ENCODE peak calls at places on chromosomes 12 and 14, in five cellular contexts. X, T, O, B and C are unnamed samples.

GRCh38 chr12:58299371-58299770 is 358.0 kb downstream of the ATP23 start:
- DNase-seq in T (no peak), B (no peak), O (no peak), X (no peak), C (no peak)

GRCh38 chr14:104319489-104320241 is 181.3 kb downstream of the KIF26A start:
- DNase-seq in T (peak), B (no peak), X (no peak), O (no peak), C (no peak)

GRCh38 chr14:77903233-77903632 is 103.3 kb downstream of the ADCK1 start:
- DNase-seq in B (no peak), X (no peak), O (no peak), T (no peak), C (no peak)

GRCh38 chr12:121328620-121329019 is 23.6 kb downstream of the ANAPC5 start:
- DNase-seq in B (no peak), X (no peak), O (no peak), T (no peak), C (no peak)

GRCh38 chr12:91001306-91001705 is 3.5 kb downstream of the EPYC start:
- DNase-seq in B (no peak), T (no peak), O (no peak), X (no peak), C (no peak)

GRCh38 chr12:64744422-64745258 is 14.6 kb downstream of the GNS start:
- DNase-seq in T (no peak), B (no peak), O (peak), X (no peak), C (no peak)

GRCh38 chr12:6772331-6772695 is at the start of gene LAG3:
- DNase-seq in X (no peak), B (no peak), T (no peak), O (no peak), C (no peak)

GRCh38 chr12:130557876-130558770 is 158.0 kb downstream of the RIMBP2 start:
- DNase-seq in T (no peak), B (no peak), X (no peak), O (no peak), C (no peak)

GRCh38 chr12:34398366-34398705 is 376.0 kb downstream of the ALG10 start:
- DNase-seq in O (no peak), X (peak), B (no peak), T (peak), C (no peak)

GRCh38 chr14:73995977-73996378 is 23.1 kb downstream of the ENTPD5 start:
- DNase-seq in B (no peak), X (no peak), T (no peak), O (no peak), C (no peak)

GRCh38 chr12:131407221-131408035 is 303.5 kb upstream of the SFSWAP start:
- DNase-seq in B (no peak), O (no peak), X (no peak), T (no peak), C (no peak)

GRCh38 chr14:88879016-88879415 is 54.6 kb downstream of the TTC8 start:
- DNase-seq in T (no peak), X (no peak), O (peak), B (peak), C (no peak)

GRCh38 chr12:63070709-63071108 is 80.3 kb downstream of the AVPR1A start:
- DNase-seq in T (no peak), X (no peak), O (no peak), B (no peak), C (no peak)

GRCh38 chr14:93033039-93033982 is 82.4 kb downstream of the ITPK1 start:
- DNase-seq in T (no peak), O (no peak), B (no peak), X (no peak), C (no peak)

GRCh38 chr12:124476011-124476400 is 91.4 kb downstream of the NCOR2 start:
- DNase-seq in B (no peak), O (no peak), X (no peak), T (no peak), C (no peak)

GRCh38 chr14:28952707-28953106 is 186.1 kb downstream of the FOXG1 start:
- DNase-seq in B (no peak), O (no peak), T (no peak), X (no peak), C (no peak)

GRCh38 chr12:114407566-114408411 is 1.8 kb upstream of the TBX5 start:
- DNase-seq in T (no peak), X (peak), B (no peak), O (no peak), C (peak)

GRCh38 chr12:107207931-107208515 is 114.7 kb upstream of the CRY1 start:
- DNase-seq in O (no peak), X (no peak), B (no peak), T (no peak), C (no peak)

GRCh38 chr12:8697120-8697475 is 693 bp upstream of the RIMKLB start:
- DNase-seq in T (no peak), X (peak), B (peak), O (peak), C (no peak)

GRCh38 chr12:32126720-32127119 is 20.1 kb downstream of the BICD1 start:
- DNase-seq in T (no peak), O (peak), X (no peak), B (peak), C (no peak)

GRCh38 chr14:94568186-94568585 is 6.9 kb downstream of the SERPINA4 start:
- DNase-seq in B (no peak), O (no peak), X (no peak), T (no peak), C (no peak)

GRCh38 chr14:68527329-68527851 is 265.5 kb downstream of the ZFP36L1 start:
- DNase-seq in O (peak), T (no peak), X (no peak), B (no peak), C (no peak)

GRCh38 chr14:96748371-96748770 is 48.8 kb upstream of the VRK1 start:
- DNase-seq in O (no peak), T (no peak), X (no peak), B (no peak), C (no peak)

GRCh38 chr12:19031032-19031431 is 98.5 kb upstream of the PLEKHA5 start:
- DNase-seq in O (peak), X (no peak), B (peak), T (no peak), C (no peak)

GRCh38 chr14:101562659-101563351 is 1.5 kb downstream of the DIO3 start:
- DNase-seq in B (no peak), X (no peak), T (no peak), O (no peak), C (no peak)

GRCh38 chr12:5456906-5457305 is 25.0 kb downstream of the NTF3 start:
- DNase-seq in O (peak), B (no peak), T (no peak), X (no peak), C (no peak)

GRCh38 chr12:67648306-67649164 is at the start of gene DYRK2:
- DNase-seq in X (peak), T (peak), O (peak), B (peak), C (peak)

GRCh38 chr14:53529519-53529918 is 376.4 kb upstream of the DDHD1 start:
- DNase-seq in X (no peak), T (no peak), O (no peak), B (no peak), C (no peak)

GRCh38 chr14:64405295-64405694 is 17.1 kb downstream of the MTHFD1 start:
- DNase-seq in B (peak), T (no peak), X (no peak), O (no peak), C (no peak)

GRCh38 chr12:69708649-69709048 is 9.5 kb upstream of the BEST3 start:
- DNase-seq in X (no peak), O (no peak), B (no peak), T (no peak), C (no peak)

GRCh38 chr12:19778111-19778688 is 338.9 kb downstream of the AEBP2 start:
- DNase-seq in B (no peak), X (no peak), T (no peak), O (peak), C (no peak)

GRCh38 chr12:26636710-26637328 is 196.2 kb downstream of the ITPR2 start:
- DNase-seq in X (no peak), O (peak), T (no peak), B (no peak), C (no peak)

GRCh38 chr12:108299980-108300696 is 39.0 kb downstream of the CMKLR1 start:
- DNase-seq in B (no peak), T (no peak), O (no peak), X (no peak), C (no peak)

GRCh38 chr12:88057994-88058718 is 29.0 kb upstream of the C12orf50 start:
- DNase-seq in T (no peak), O (no peak), X (no peak), B (no peak), C (no peak)

GRCh38 chr14:76872796-76873432 is 46.7 kb downstream of the LRRC74A start:
- DNase-seq in X (peak), O (peak), B (peak), T (peak), C (peak)

DNA sequence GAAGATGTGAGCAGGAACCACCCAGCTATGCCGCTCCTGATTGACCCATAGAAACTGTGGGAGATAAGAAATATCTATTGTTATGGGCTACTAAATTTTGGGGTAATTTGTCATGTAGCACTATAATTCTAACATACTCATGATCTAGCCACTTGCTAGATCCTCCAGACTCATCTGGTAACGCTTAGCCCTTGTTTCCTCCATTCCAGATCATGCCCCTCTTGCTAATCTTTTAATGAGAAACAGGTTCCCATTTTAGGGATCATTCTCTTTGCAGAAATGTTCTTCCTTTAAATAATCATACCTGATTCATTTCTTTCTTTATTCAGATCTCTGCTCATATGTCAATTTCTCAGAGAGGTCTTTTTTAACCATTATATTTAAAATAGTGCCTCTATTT is 3.8 kb upstream of the ARHGDIB start:
- DNase-seq in X (no peak), O (no peak), T (no peak), B (no peak), C (no peak)
- H2BK12ac ChIP-seq in X (no peak), O (no peak), T (no peak), B (peak), C (no peak)

DNA sequence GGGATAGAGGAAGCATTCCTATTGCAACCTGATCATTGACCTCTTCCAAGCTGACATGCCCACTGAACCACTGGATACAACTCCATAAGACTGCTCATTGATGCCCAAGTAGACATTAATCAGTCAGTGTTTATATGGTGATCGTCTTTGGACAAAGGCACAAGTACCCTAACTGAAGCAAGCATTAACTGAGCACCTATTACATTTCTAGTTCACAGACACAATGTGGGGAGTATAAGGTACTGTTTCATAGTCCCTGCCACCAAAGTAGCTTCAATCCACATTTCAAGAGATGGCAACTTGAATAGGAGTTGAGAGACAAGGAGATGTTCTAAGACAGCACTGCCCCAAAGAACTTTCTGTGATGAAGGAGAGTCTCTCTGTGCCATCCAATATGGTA is 10.9 kb upstream of the COL2A1 start:
- DNase-seq in O (no peak), X (no peak), B (no peak), T (no peak), C (no peak)
- H2BK12ac ChIP-seq in O (no peak), X (no peak), B (no peak), T (no peak), C (no peak)

DNA sequence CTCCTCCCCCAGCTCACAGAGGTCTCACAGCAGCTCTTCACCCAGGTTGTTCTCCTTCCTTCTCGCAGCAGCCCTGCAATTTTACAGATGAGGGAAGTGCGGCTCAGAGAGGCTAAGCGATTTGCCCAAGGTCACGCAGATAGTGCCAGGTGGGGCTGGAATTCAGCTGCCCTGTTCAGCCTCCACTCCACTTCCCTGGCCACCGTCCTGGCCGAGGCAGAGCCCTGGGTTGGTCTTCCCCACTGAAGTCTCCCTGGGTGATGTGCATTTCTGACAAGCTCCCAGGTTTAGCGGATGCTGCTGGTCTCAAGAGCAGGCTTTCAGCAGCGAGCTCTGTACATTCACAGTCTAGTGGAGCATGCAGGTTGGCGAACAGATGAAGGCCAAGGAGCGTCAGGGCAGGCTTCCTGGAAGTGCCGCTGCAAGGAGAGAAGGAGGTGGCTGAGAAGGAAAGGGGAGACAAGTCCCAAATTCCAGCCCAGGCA is 28.9 kb upstream of the EML1 start:
- DNase-seq in T (no peak), B (no peak), X (no peak), O (no peak), C (no peak)
- H2BK12ac ChIP-seq in T (no peak), B (no peak), X (no peak), O (no peak), C (no peak)

DNA sequence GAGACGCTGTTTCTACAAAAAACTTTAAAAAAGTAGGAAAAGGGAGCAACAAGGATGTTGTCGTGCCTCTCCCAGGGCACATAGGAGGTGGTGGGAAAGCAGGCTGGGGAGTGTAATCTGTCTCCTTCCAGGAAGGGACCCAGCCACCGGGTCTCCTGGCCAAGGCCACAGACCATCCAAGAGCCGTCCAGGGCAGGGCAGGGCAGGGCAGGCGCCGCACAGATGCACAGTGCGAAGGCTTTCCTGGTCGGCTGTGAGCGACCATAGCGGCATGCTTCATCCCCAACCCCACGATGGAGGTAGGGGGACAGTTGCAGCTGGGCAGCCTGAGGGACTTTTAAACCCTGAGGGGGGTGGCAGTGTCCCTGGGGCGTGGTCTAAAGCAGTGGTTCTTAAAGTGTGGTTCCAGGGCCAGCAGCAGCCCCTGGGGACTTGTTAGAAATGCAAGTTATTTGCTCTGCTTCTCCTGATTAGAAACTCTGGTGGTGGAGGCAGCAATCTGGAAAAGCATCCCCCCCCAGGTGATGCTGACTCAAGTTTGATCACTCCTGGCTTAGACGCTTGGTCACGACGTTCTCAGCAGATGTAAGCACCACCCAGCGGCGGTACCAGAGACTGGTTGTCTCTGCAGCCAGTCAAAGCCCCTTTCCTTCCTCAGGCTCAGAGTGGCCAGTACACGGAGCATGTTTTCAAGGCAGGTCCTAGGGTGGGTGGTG is 197.4 kb upstream of the PRMT8 start:
- DNase-seq in O (no peak), B (peak), T (no peak), X (no peak), C (no peak)
- H2BK12ac ChIP-seq in O (no peak), B (no peak), T (no peak), X (no peak), C (no peak)

GRCh38 chr12:93818488-93819047 is 141.4 kb downstream of the CRADD start:
- DNase-seq in T (no peak), B (no peak), O (no peak), X (no peak), C (no peak)
- H2BK12ac ChIP-seq in T (no peak), B (no peak), O (peak), X (no peak), C (no peak)

GRCh38 chr14:39179042-39179441 is 4.0 kb downstream of the PNN start:
- DNase-seq in B (no peak), X (no peak), O (no peak), T (no peak), C (no peak)
- H2BK12ac ChIP-seq in B (no peak), X (no peak), O (no peak), T (no peak), C (no peak)